ENCODE peak calls at places on chromosome 20, in ten cellular contexts. D, W, I, L, R, O, G, N, X and U are unnamed samples.

GRCh38 chr20:53586640-53587039 is 7.0 kb downstream of the ZNF217 start:
- DNase-seq in D (no peak), W (no peak), I (no peak), L (no peak), R (no peak), O (no peak), G (no peak), N (no peak), X (no peak), U (no peak)

GRCh38 chr20:49894073-49894470 is 21.3 kb downstream of the SPATA2 start:
- DNase-seq in D (no peak), W (no peak), I (no peak), L (no peak), R (no peak), O (no peak), G (no peak), N (no peak), X (no peak), U (no peak)

GRCh38 chr20:61502433-61502832 is 250.4 kb downstream of the CDH4 start:
- DNase-seq in D (peak; percentile 48), W (peak; percentile 46), I (peak; percentile 10), L (no peak), R (no peak), O (peak; percentile 73), G (no peak), N (no peak), X (no peak), U (no peak)

GRCh38 chr20:62049342-62050165 is 16.1 kb downstream of the TAF4 start:
- DNase-seq in D (no peak), W (no peak), I (no peak), L (peak; percentile 10), R (no peak), O (no peak), G (no peak), N (no peak), X (no peak), U (no peak)

GRCh38 chr20:51272392-51272791 is 249.5 kb upstream of the KCNG1 start:
- DNase-seq in D (peak; percentile 64), W (peak; percentile 71), I (peak; percentile 74), L (no peak), R (no peak), O (peak; percentile 77), G (no peak), N (no peak), X (peak; percentile 59), U (no peak)

GRCh38 chr20:31587545-31588389 is 17.3 kb upstream of the ID1 start:
- DNase-seq in D (peak; percentile 75), W (peak; percentile 56), I (peak; percentile 58), L (no peak), R (no peak), O (peak; percentile 43), G (peak; percentile 65), N (peak; percentile 66), X (peak; percentile 49), U (peak; percentile 55)

GRCh38 chr20:37408930-37409210 is 62.9 kb downstream of the SRC start:
- DNase-seq in D (no peak), W (no peak), I (no peak), L (no peak), R (no peak), O (no peak), G (no peak), N (no peak), X (no peak), U (no peak)

GRCh38 chr20:52242237-52243230 is 51.0 kb upstream of the ZFP64 start:
- DNase-seq in D (peak; percentile 20), W (peak; percentile 28), I (peak; percentile 28), L (no peak), R (no peak), O (peak; percentile 4), G (no peak), N (no peak), X (peak; percentile 37), U (no peak)

GRCh38 chr20:25020345-25020744 is 27.8 kb upstream of the APMAP start:
- DNase-seq in D (no peak), W (no peak), I (no peak), L (no peak), R (no peak), O (no peak), G (peak; percentile 4), N (no peak), X (no peak), U (no peak)

GRCh38 chr20:25019381-25020155 is 27.0 kb upstream of the APMAP start:
- DNase-seq in D (no peak), W (no peak), I (no peak), L (no peak), R (peak; percentile 44), O (no peak), G (peak; percentile 2), N (no peak), X (no peak), U (no peak)

GRCh38 chr20:25018841-25019240 is 26.3 kb upstream of the APMAP start:
- DNase-seq in D (no peak), W (no peak), I (no peak), L (no peak), R (no peak), O (no peak), G (no peak), N (no peak), X (no peak), U (no peak)

GRCh38 chr20:25017257-25017803 is 24.8 kb upstream of the APMAP start:
- DNase-seq in D (no peak), W (no peak), I (no peak), L (no peak), R (peak; percentile 64), O (no peak), G (peak; percentile 46), N (no peak), X (no peak), U (peak; percentile 73)

GRCh38 chr20:25018425-25018824 is 25.9 kb upstream of the APMAP start:
- DNase-seq in D (no peak), W (no peak), I (no peak), L (no peak), R (no peak), O (no peak), G (no peak), N (no peak), X (no peak), U (no peak)
- TF ChIP-seq CTCF in D (no peak), W (no peak), I (no peak), L (no peak), R (no peak), O (no peak), G (no peak), N (no peak), X (no peak), U (no peak)

GRCh38 chr20:39943336-39943735 is 745.7 kb downstream of the MAFB start:
- DNase-seq in D (no peak), W (no peak), I (no peak), L (no peak), R (no peak), O (peak; percentile 1), G (no peak), N (no peak), X (no peak), U (no peak)

GRCh38 chr20:39944861-39945260 is 744.2 kb downstream of the MAFB start:
- DNase-seq in D (no peak), W (no peak), I (no peak), L (no peak), R (no peak), O (no peak), G (no peak), N (no peak), X (no peak), U (no peak)

GRCh38 chr20:39941235-39941634 is 747.8 kb downstream of the MAFB start:
- DNase-seq in D (no peak), W (no peak), I (no peak), L (no peak), R (no peak), O (no peak), G (no peak), N (no peak), X (no peak), U (no peak)

GRCh38 chr20:39946053-39946810 is 742.8 kb downstream of the MAFB start:
- DNase-seq in D (no peak), W (no peak), I (no peak), L (no peak), R (no peak), O (no peak), G (no peak), N (no peak), X (no peak), U (no peak)

DNA sequence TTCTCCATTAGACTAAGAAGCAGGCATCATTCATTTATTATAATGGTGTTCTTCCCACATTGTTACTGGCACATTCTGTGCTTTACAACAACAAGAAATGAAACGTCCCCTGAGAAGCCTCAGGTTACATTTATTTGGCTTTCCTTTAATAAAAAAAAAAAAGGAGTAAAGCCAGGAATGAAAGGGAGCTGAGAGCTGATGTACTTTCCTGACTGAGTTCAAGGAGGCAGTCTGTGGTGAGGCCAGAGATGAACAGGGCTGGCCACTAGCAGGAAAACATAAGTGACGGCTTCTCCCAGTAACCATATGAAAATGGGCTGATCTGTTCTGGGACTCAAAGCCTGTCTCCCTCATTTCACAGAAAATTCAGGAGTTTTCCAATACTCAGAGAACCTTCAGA is 742.1 kb downstream of the MAFB start:
- DNase-seq in D (no peak), W (no peak), I (no peak), L (no peak), R (no peak), O (no peak), G (no peak), N (no peak), X (no peak), U (no peak)
- TF ChIP-seq CTCF in D (no peak), W (no peak), I (no peak), L (no peak), R (no peak), O (no peak), G (no peak), N (no peak), X (no peak), U (no peak)

GRCh38 chr20:25470045-25470444 is 62.6 kb downstream of the GINS1 start:
- DNase-seq in D (peak; percentile 49), W (no peak), I (peak; percentile 61), L (no peak), R (peak; percentile 57), O (peak; percentile 30), G (peak; percentile 32), N (no peak), X (peak; percentile 38), U (peak; percentile 76)
- TF ChIP-seq CTCF in D (peak; percentile 42), W (peak; percentile 34), I (peak; percentile 69), L (no peak), R (peak; percentile 90), O (peak; percentile 45), G (peak; percentile 27), N (no peak), X (peak; percentile 41), U (peak; percentile 86)

GRCh38 chr20:46657618-46658017 is 6.4 kb upstream of the SLC13A3 start:
- DNase-seq in D (no peak), W (no peak), I (no peak), L (no peak), R (no peak), O (no peak), G (no peak), N (no peak), X (no peak), U (no peak)

GRCh38 chr20:46665602-46666001 is 14.3 kb upstream of the SLC13A3 start:
- DNase-seq in D (no peak), W (no peak), I (no peak), L (no peak), R (no peak), O (no peak), G (no peak), N (no peak), X (no peak), U (no peak)

GRCh38 chr20:46663531-46663930 is 12.3 kb upstream of the SLC13A3 start:
- DNase-seq in D (no peak), W (no peak), I (no peak), L (no peak), R (no peak), O (no peak), G (no peak), N (no peak), X (no peak), U (no peak)

GRCh38 chr20:46660487-46660886 is 9.2 kb upstream of the SLC13A3 start:
- DNase-seq in D (no peak), W (no peak), I (no peak), L (no peak), R (no peak), O (no peak), G (no peak), N (no peak), X (no peak), U (no peak)

GRCh38 chr20:46661659-46662058 is 10.4 kb upstream of the SLC13A3 start:
- DNase-seq in D (no peak), W (no peak), I (no peak), L (no peak), R (no peak), O (no peak), G (no peak), N (no peak), X (no peak), U (no peak)
- TF ChIP-seq CTCF in D (no peak), W (no peak), I (no peak), L (no peak), R (no peak), O (no peak), G (no peak), N (no peak), X (no peak), U (no peak)